ENCODE peak calls at places on chromosome 1, in nine cellular contexts. O, K, F, L, M, P, U, B and Z are unnamed samples.

GRCh38 chr1:160438935-160439334 is 38.6 kb downstream of the VANGL2 start:
- DNase-seq in L (no peak), U (no peak), K (no peak), B (no peak), P (no peak), O (no peak), M (no peak), F (peak), Z (no peak)

GRCh38 chr1:17545354-17545753 is 5.9 kb downstream of the ARHGEF10L start:
- DNase-seq in M (no peak), L (no peak), K (no peak), U (no peak), O (no peak), F (no peak), B (no peak), P (no peak), Z (no peak)

GRCh38 chr1:186620951-186621350 is 59.3 kb downstream of the PTGS2 start:
- DNase-seq in B (no peak), O (no peak), L (no peak), M (peak), K (no peak), U (no peak), F (no peak), P (no peak), Z (peak)

GRCh38 chr1:179082308-179083030 is 599 bp downstream of the TOR3A start:
- DNase-seq in M (no peak), B (peak), U (peak), F (peak), P (no peak), L (no peak), O (peak), K (peak), Z (peak)

GRCh38 chr1:176619261-176619660 is 156.3 kb downstream of the PAPPA2 start:
- DNase-seq in U (no peak), B (no peak), K (no peak), O (no peak), L (no peak), F (no peak), P (no peak), M (no peak), Z (no peak)

GRCh38 chr1:12464028-12464427 is 154.0 kb downstream of the DHRS3 start:
- DNase-seq in L (no peak), M (no peak), P (no peak), F (no peak), B (no peak), U (no peak), O (no peak), K (no peak), Z (no peak)

GRCh38 chr1:224540535-224540934 is 75.6 kb upstream of the CNIH3 start:
- DNase-seq in L (no peak), B (no peak), P (no peak), F (no peak), M (no peak), O (no peak), K (no peak), U (no peak), Z (no peak)

GRCh38 chr1:87149166-87150065 is 179.3 kb upstream of the LMO4 start:
- DNase-seq in M (no peak), F (peak), L (no peak), U (no peak), B (peak), O (no peak), P (no peak), K (no peak), Z (no peak)

GRCh38 chr1:230167419-230167852 is 100.4 kb downstream of the GALNT2 start:
- DNase-seq in P (peak), K (peak), F (peak), U (peak), B (peak), O (peak), M (peak), L (peak), Z (no peak)

GRCh38 chr1:98323396-98323795 is 338.1 kb upstream of the SNX7 start:
- DNase-seq in L (peak), P (no peak), F (no peak), B (no peak), O (no peak), U (no peak), K (peak), M (no peak), Z (peak)
- TF ChIP-seq REST in L (no peak), P (no peak), F (no peak), B (no peak), O (no peak), U (no peak), K (no peak), M (no peak), Z (no peak)

GRCh38 chr1:154863702-154864174 is 6.3 kb downstream of the KCNN3 start:
- DNase-seq in B (peak), U (peak), L (peak), P (peak), O (peak), F (peak), K (peak), M (peak), Z (peak)
- TF ChIP-seq REST in B (no peak), U (no peak), L (no peak), P (no peak), O (no peak), F (no peak), K (no peak), M (no peak), Z (no peak)

DNA sequence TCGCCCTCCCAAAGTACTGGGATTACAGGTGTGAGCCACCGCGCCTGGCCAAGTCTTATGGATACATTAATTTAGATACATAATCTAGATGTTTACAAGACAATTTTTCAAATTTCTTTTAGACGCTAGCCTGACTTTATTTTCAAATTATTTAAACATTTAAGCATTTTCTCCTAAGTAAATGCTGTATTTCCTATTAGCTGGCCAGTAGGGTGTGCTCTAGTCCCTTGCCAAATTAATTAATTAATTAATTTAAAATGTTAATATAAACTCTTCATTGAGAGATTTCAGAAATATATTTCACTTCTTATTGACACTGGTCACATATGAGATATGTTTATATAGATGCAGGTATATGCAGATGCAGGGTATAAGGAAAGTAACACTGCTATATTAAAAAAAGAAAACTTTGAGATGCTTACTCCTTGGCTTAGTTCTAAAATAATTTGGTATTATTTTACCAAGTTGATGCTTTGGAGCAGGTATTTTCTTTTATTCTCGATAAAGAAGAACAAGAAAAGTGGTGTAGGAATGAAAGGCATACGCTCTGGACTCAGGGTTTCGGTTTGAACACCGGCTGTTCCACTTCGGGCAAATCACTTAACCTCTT is 5.2 kb upstream of the ERRFI1 start:
- DNase-seq in K (no peak), P (no peak), M (no peak), L (no peak), F (peak), U (no peak), B (peak), O (no peak), Z (no peak)
- TF ChIP-seq REST in K (no peak), P (no peak), M (no peak), L (no peak), F (no peak), U (no peak), B (no peak), O (no peak), Z (no peak)

GRCh38 chr1:64117492-64117891 is 85.9 kb upstream of the UBE2U start:
- DNase-seq in P (no peak), M (no peak), F (no peak), U (no peak), K (no peak), B (no peak), O (no peak), L (no peak), Z (no peak)

GRCh38 chr1:64126581-64126980 is 76.8 kb upstream of the UBE2U start:
- DNase-seq in L (no peak), F (no peak), P (no peak), M (no peak), K (no peak), U (no peak), O (no peak), B (no peak), Z (no peak)

GRCh38 chr1:64122588-64122987 is 80.8 kb upstream of the UBE2U start:
- DNase-seq in K (no peak), F (no peak), B (no peak), O (no peak), U (no peak), P (no peak), L (no peak), M (no peak), Z (no peak)

GRCh38 chr1:64124751-64125445 is 78.5 kb upstream of the UBE2U start:
- DNase-seq in P (no peak), O (no peak), M (no peak), L (no peak), K (no peak), F (no peak), B (no peak), U (no peak), Z (no peak)

DNA sequence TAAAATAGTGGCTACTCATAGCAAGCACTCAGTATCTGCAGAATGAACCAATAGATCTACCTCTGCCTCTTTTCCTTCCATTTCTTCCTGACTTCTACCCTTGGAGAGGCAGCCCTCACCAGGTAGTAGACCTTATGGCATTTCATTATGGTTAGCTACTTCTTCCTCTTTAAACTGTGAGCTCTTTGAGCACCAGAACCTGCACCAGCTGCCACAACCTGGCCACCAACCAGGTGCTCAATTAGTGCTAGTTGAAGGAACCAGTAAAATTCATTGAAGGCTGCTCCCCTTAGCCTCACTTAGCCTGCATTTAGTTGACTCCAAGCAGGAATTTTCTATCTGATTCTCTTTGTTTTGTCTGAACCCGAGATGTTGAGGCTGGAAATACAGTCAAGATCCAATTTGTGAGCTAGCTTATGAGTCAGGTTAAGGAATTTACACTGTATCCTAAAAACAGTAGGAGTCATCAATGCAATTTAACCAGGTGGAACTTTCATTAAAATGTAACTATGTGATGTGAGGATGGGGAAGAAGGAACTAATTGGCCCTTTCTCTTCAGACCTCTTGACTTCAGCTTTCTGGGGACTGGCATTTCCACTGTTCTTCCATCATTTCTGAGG is 81.5 kb upstream of the UBE2U start:
- DNase-seq in U (no peak), P (no peak), L (no peak), B (no peak), K (no peak), O (no peak), M (no peak), F (no peak), Z (no peak)
- TF ChIP-seq REST in U (no peak), P (no peak), L (no peak), B (no peak), K (no peak), O (no peak), M (no peak), F (no peak), Z (no peak)

GRCh38 chr1:192506741-192507155 is 68.8 kb upstream of the RGS1 start:
- DNase-seq in P (no peak), K (peak), U (peak), B (peak), O (no peak), M (peak), F (peak), L (peak), Z (peak)
- TF ChIP-seq REST in P (no peak), K (no peak), U (no peak), B (no peak), O (no peak), M (no peak), F (no peak), L (no peak), Z (no peak)

DNA sequence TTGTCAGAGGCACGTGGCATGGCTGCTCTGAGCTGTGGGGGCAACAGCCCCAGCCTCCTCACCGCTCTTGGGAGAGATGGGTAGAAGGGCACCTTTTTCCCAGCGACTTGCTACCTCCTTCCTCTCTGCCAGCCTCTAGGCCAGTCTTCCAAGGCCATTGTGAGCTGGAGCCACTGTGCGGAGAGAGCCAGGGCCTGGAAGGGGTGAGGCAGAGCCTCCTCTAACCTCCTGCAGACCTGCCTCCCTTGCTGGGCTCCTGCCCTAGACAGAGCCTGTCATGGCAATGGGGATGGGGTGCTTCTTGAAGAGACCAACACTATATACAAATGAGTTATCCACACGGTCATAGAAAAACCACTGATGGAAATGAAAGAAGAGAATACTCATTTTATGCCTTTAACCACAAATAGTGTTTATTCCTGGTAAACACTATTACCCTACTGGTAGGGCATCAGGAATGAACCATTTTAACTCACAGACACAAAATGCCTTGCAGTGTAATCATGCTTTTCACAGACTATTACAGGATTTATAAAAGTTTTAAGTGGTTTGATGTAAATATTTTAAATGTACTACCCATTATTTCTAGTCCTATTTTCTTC is 5.0 kb upstream of the IGFN1 start:
- DNase-seq in O (no peak), U (no peak), M (no peak), F (no peak), P (no peak), B (no peak), K (no peak), L (no peak), Z (no peak)
- TF ChIP-seq REST in O (no peak), U (no peak), M (no peak), F (no peak), P (no peak), B (no peak), K (no peak), L (no peak), Z (no peak)

GRCh38 chr1:170536924-170537551 is 5.1 kb downstream of the GORAB start:
- DNase-seq in L (no peak), K (no peak), P (no peak), M (no peak), O (no peak), F (no peak), B (no peak), U (no peak), Z (no peak)
- TF ChIP-seq REST in L (no peak), K (no peak), P (no peak), M (no peak), O (no peak), F (no peak), B (no peak), U (no peak), Z (no peak)